ENCODE peak calls at places on chromosomes 12 and 14, in six cellular contexts. W, D, K, Q, S and E are unnamed samples. For H3K36me3, the result is how much of the 10 kb centered on the place peaks cover.

GRCh38 chr12:40996091-40996490 is 192.0 kb upstream of the PDZRN4 start:
- DNase-seq in K (peak), Q (no peak), S (no peak), W (no peak), D (no peak), E (no peak)

GRCh38 chr12:98440165-98440581 is 75.2 kb upstream of the TMPO start:
- DNase-seq in S (peak), K (no peak), W (peak), D (peak), Q (peak), E (peak)

GRCh38 chr14:86779416-86779815 is 1213.6 kb downstream of the GALC start:
- DNase-seq in S (peak), K (no peak), D (no peak), Q (no peak), W (peak), E (no peak)

GRCh38 chr12:6377667-6377994 is 2.3 kb upstream of the SCNN1A start:
- DNase-seq in K (peak), D (no peak), Q (peak), S (peak), W (no peak), E (no peak)

GRCh38 chr12:79652521-79652920 is 38.2 kb downstream of the PAWR start:
- DNase-seq in S (no peak), Q (no peak), D (no peak), K (no peak), W (no peak), E (no peak)

GRCh38 chr12:3065300-3065699 is 11.9 kb upstream of the TSPAN9 start:
- DNase-seq in Q (no peak), K (peak), D (no peak), S (no peak), W (no peak), E (no peak)

GRCh38 chr12:107519906-107520859 is 165.4 kb upstream of the PWP1 start:
- DNase-seq in Q (no peak), K (peak), D (no peak), W (no peak), S (no peak), E (no peak)

GRCh38 chr12:130494736-130495135 is 157.0 kb downstream of the PIWIL1 start:
- DNase-seq in Q (no peak), K (no peak), S (no peak), W (no peak), D (no peak), E (no peak)

GRCh38 chr14:104546591-104547309 is 32.8 kb upstream of the C14orf180 start:
- DNase-seq in S (no peak), Q (no peak), D (no peak), W (no peak), K (peak), E (no peak)

GRCh38 chr12:27291862-27292261 is 40.8 kb upstream of the BMAL2 start:
- DNase-seq in Q (no peak), W (no peak), K (no peak), D (no peak), S (no peak), E (no peak)

GRCh38 chr14:74503256-74503972 is 9.8 kb downstream of the ISCA2 start:
- DNase-seq in D (no peak), W (no peak), S (no peak), K (peak), Q (no peak), E (no peak)

GRCh38 chr12:50723870-50724269 is 40.0 kb upstream of the ATF1 start:
- DNase-seq in S (no peak), D (no peak), Q (no peak), W (peak), K (no peak), E (no peak)

GRCh38 chr12:113858828-113859386 is 107.2 kb downstream of the RBM19 start:
- DNase-seq in K (no peak), S (peak), D (no peak), W (no peak), Q (no peak), E (no peak)

GRCh38 chr12:100554608-100555077 is 18.8 kb upstream of the GAS2L3 start:
- DNase-seq in K (peak), S (peak), D (peak), W (peak), Q (no peak), E (peak)

GRCh38 chr12:21852251-21852650 is 77.7 kb upstream of the KCNJ8 start:
- DNase-seq in Q (no peak), S (no peak), W (peak), K (no peak), D (peak), E (no peak)

GRCh38 chr14:49857427-49858003 is 4.9 kb upstream of the NEMF start:
- DNase-seq in K (no peak), W (no peak), D (no peak), S (no peak), Q (no peak), E (no peak)

GRCh38 chr14:99982449-99983250 is 82.6 kb upstream of the EVL start:
- DNase-seq in Q (no peak), S (peak), D (peak), K (peak), W (peak), E (no peak)

GRCh38 chr12:4526923-4527546 is 11.7 kb upstream of the RAD51AP1 start:
- DNase-seq in K (no peak), Q (no peak), W (peak), D (peak), S (no peak), E (no peak)

GRCh38 chr14:51534623-51535022 is 117.1 kb upstream of the FRMD6 start:
- DNase-seq in K (no peak), Q (no peak), S (peak), W (no peak), D (no peak), E (no peak)

GRCh38 chr12:131830335-131831020 is 2.3 kb downstream of the MMP17 start:
- DNase-seq in Q (peak), S (peak), K (peak), W (peak), D (peak), E (no peak)

GRCh38 chr14:94051115-94051514 is 25.0 kb downstream of the OTUB2 start:
- DNase-seq in D (peak), Q (peak), W (peak), S (peak), K (peak), E (no peak)

GRCh38 chr12:54222609-54223008 is 33.8 kb upstream of the SMUG1 start:
- DNase-seq in W (peak), K (no peak), S (peak), D (peak), Q (no peak), E (peak)

GRCh38 chr12:85448548-85449139 is 168.6 kb downstream of the ALX1 start:
- DNase-seq in S (no peak), D (peak), K (no peak), W (peak), Q (no peak), E (no peak)

GRCh38 chr12:18224745-18225144 is 36.6 kb upstream of the PIK3C2G start:
- DNase-seq in K (no peak), W (peak), S (peak), Q (no peak), D (peak), E (no peak)

GRCh38 chr12:121534495-121535148 is 46.2 kb downstream of the KDM2B start:
- DNase-seq in K (peak), W (no peak), S (no peak), D (no peak), Q (no peak), E (no peak)

DNA sequence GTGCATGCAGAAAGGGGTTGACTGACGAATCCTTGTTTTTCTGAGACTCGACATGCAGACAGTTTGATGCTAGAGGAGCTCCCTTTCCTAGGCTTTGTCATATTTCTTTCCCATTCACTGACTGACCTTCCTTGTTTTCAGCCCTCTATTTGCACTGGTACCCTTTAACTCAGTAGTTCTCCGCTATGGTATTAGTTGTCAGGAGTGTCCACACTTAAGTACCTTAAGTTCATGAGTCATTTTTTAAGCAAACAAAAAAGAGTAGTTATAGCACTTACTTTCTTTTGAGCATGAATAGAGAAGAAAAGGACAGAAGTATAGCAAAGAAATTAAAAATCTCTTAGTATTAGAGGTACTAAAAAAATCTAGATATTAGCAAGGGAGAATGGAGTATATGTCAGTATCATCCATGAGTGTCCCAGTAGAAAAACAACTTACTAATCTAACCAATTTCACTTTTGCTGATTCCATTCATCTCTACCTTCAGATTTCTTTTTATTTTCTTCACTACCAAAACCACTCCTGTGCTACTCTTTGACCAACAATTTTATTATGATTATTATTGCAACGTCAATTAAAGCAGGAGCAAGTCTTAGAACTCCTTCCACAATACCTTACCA is 8.3 kb downstream of the ATP2B1 start:
- DNase-seq in K (no peak), S (no peak), W (no peak), D (no peak), Q (no peak), E (no peak)
- H3K4me3 ChIP-seq in K (no peak), S (no peak), W (no peak), D (no peak), Q (no peak), E (no peak)

DNA sequence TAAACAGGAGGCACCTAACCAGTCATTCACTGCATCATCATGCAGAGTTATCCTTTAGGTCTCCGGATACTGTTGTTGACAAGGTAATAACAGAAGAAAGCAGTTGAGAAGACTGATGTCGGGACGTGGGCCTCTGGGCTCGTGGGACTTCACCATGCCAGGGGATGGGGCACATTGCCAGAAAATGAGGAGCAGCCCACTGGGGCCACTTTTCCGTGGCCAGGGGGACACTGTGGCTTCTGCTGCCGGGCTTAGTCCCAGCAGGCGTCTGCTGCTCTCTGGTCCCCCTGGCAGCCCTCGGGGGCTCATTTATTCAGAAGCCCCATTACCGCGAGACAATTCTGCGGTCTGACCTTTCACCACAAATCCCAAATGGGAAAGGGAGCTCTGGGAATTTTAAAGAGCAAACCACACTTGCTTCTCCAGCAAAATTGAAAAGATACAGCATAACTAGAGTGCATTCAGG is 201.2 kb downstream of the DAD1 start:
- DNase-seq in D (no peak), K (no peak), W (no peak), S (no peak), Q (no peak), E (no peak)
- TF ChIP-seq CTCF in D (no peak), K (no peak), W (no peak), S (no peak), Q (no peak), E (no peak)

DNA sequence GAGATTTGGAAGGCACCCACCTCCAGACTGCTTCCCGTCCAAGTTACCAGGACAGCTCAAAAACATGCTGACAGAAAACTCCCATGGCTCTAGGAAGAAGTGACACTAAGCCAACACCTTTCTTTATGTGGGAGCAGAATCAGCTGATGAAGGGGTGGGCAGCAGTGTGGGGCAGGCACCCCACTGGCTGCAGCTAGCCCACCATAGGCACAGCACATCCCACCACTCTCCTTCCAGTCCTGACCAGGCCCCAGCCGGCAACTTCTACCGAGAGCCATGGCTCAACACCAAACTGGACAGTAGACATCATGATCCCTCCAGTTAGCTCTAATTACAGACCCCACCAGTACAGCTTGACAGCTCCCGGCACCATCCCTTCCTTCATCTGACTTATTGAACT is 45.0 kb downstream of the SH2B3 start:
- DNase-seq in S (no peak), Q (peak), K (peak), D (no peak), W (no peak), E (no peak)
- H3K36me3 ChIP-seq in S (under half), Q (half or more), K (half or more), D (under half), W (under half), E (under half)

DNA sequence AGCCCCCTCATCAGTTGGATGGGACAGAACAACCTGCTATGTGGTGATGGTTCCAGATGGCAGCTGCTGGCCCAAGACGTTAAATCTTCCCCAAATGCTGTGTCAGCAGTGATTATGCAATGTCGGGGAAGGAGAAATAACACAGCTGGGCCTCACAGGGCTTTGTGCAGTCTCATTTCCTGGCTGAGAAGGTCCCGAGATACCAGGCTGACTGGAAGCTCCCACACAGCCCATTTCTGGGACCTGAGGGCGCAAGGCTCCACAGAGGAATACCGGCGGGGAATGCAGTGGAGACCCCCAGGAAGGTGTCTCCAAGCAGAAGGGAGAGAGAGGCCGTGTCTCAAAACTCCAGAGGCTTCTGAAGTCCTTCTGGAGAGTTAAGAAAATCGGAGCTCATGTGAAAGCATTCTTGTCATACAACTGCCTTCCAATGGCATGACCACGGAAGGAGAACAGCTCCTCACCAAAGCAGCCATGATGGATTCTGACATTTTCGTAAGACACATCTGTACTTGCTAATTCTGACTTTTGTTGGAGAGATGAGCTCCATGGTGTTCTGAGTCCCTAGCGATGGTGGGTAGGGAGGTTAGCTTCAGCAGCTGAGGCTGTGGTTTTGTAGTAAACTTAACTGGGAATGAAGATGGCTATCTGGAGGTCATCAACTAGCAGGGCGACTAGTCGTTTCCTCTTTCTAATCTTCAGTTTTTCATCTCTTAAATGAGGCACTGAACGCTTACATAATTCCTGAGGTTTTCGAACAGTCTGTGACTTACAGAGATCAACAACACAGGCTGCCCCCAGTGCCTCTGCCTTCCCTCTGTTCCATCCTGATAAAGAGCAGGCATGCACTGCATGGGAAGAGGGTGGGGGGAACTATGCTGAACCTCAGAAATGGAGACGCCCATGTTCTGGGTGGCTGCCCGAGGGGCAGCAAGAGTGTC is 28.4 kb upstream of the DICER1 start:
- DNase-seq in Q (no peak), W (peak), D (peak), S (no peak), K (no peak), E (no peak)
- H3K4me3 ChIP-seq in Q (no peak), W (no peak), D (no peak), S (no peak), K (no peak), E (no peak)